ENCODE peak calls at places on chromosomes 7 and 10, in six cellular contexts. C is HTR-8/SVneo; X is activated naive CD4-positive, alpha-beta T cell; O is activated CD8-positive, alpha-beta memory T cell treated with anti-CD3 and anti-CD28 coated beads for 4 hours; R is neural crest cell; I is posterior vena cava. U is an unnamed sample.

GRCh38 chr10:93656155-93656554 is 43.8 kb downstream of the PDE6C start:
- DNase-seq in I (no peak), O (no peak), C (no peak), X (no peak), R (no peak), U (no peak)

GRCh38 chr7:110922906-110923305 is 168.0 kb upstream of the LRRN3 start:
- DNase-seq in I (no peak), O (no peak), R (no peak), C (no peak), X (no peak), U (peak)

GRCh38 chr7:98165827-98166667 is 45.2 kb upstream of the BHLHA15 start:
- DNase-seq in X (peak), C (no peak), I (no peak), R (peak), O (no peak), U (peak)

GRCh38 chr7:32506266-32507054 is 11.2 kb downstream of the AVL9 start:
- DNase-seq in X (no peak), C (peak), R (no peak), O (no peak), I (no peak), U (peak)

GRCh38 chr10:26090762-26091161 is 125.8 kb upstream of the GAD2 start:
- DNase-seq in I (no peak), O (no peak), X (no peak), R (no peak), C (no peak), U (no peak)

GRCh38 chr7:135257790-135258189 is 24.2 kb downstream of the STRA8 start:
- DNase-seq in O (no peak), R (no peak), X (no peak), I (no peak), C (no peak), U (no peak)

GRCh38 chr7:115654384-115655181 is 376.0 kb downstream of the TFEC start:
- DNase-seq in R (no peak), I (no peak), O (no peak), C (no peak), X (no peak), U (peak)

GRCh38 chr10:131011936-131012640 is 299.4 kb downstream of the TCERG1L start:
- DNase-seq in X (no peak), C (no peak), O (no peak), I (no peak), R (no peak), U (no peak)

GRCh38 chr10:94279835-94280709 is 82.7 kb downstream of the NOC3L start:
- DNase-seq in X (peak), C (peak), O (peak), I (no peak), R (peak), U (peak)

GRCh38 chr7:50397320-50397970 is 52.7 kb downstream of the FIGNL1 start:
- DNase-seq in R (no peak), O (no peak), X (no peak), I (no peak), C (no peak), U (no peak)

GRCh38 chr7:32093415-32094408 is 23.5 kb upstream of the PDE1C start:
- DNase-seq in R (no peak), O (no peak), I (peak), X (no peak), C (no peak), U (peak)

GRCh38 chr7:3480197-3480596 is 179.1 kb downstream of the SDK1 start:
- DNase-seq in R (no peak), O (no peak), C (no peak), X (no peak), I (no peak), U (no peak)

GRCh38 chr10:107834706-107835105 is 670.2 kb upstream of the SORCS1 start:
- DNase-seq in I (no peak), R (no peak), O (no peak), C (no peak), X (no peak), U (peak)

GRCh38 chr7:64959072-64959747 is 31.6 kb downstream of the ZNF117 start:
- DNase-seq in O (no peak), C (no peak), R (no peak), I (no peak), X (no peak), U (no peak)

GRCh38 chr7:131506597-131506996 is 49.8 kb downstream of the PODXL start:
- DNase-seq in I (peak), O (no peak), R (no peak), C (no peak), X (no peak), U (no peak)

GRCh38 chr10:110273474-110273873 is 31.2 kb downstream of the SMNDC1 start:
- DNase-seq in X (no peak), C (peak), O (no peak), R (no peak), I (peak), U (peak)

GRCh38 chr7:101779267-101779666 is 38.2 kb upstream of the CUX1 start:
- DNase-seq in O (no peak), C (no peak), I (no peak), X (no peak), R (no peak), U (no peak)

GRCh38 chr7:22809902-22810642 is 12.6 kb downstream of the TOMM7 start:
- DNase-seq in O (no peak), C (no peak), R (no peak), X (no peak), I (no peak), U (no peak)

GRCh38 chr7:28509256-28510021 is 97.1 kb downstream of the CREB5 start:
- DNase-seq in O (no peak), C (no peak), R (no peak), X (no peak), I (no peak), U (no peak)

GRCh38 chr7:127932496-127932895 is 98.7 kb downstream of the LRRC4 start:
- DNase-seq in R (no peak), X (no peak), O (no peak), I (no peak), C (no peak), U (no peak)